ENCODE peak calls at places on chromosomes 13 and 19, in five cellular contexts. A is LNCaP clone FGC; Q is cardiac muscle cell; D is activated CD8-positive, alpha-beta T cell treated with anti-CD3 and anti-CD28 coated beads, Interleukin-2, amount 10 ng/mL, durations not matched to agents 7 days and 5 days; C is CD8-positive, alpha-beta memory T cell. K is an unnamed sample.

GRCh38 chr19:5436101-5436947 is 18.9 kb upstream of the ZNRF4 start:
- DNase-seq in A (no peak), Q (peak), D (no peak), C (no peak), K (no peak)

GRCh38 chr19:1826557-1827521 is 14.8 kb upstream of the ATP8B3 start:
- DNase-seq in A (no peak), Q (peak), D (no peak), C (no peak), K (no peak)

GRCh38 chr19:51531349-51532315 is at the start of gene SIGLEC6:
- DNase-seq in A (no peak), Q (no peak), D (peak), C (no peak), K (no peak)

GRCh38 chr19:52993342-52994178 is 20.2 kb upstream of the ERVV-1 start:
- DNase-seq in A (peak), Q (peak), D (peak), C (peak), K (peak)

GRCh38 chr19:46759817-46760333 is 13.6 kb upstream of the STRN4 start:
- DNase-seq in A (no peak), Q (peak), D (no peak), C (no peak), K (no peak)

GRCh38 chr13:94968040-94968756 is 255.9 kb upstream of the SOX21 start:
- DNase-seq in A (no peak), Q (peak), D (no peak), C (no peak), K (no peak)

GRCh38 chr13:65966991-65967451 is 1263.1 kb downstream of the PCDH9 start:
- DNase-seq in A (peak), Q (peak), D (no peak), C (no peak), K (no peak)

GRCh38 chr13:60727140-60727539 is 330.1 kb downstream of the TDRD3 start:
- DNase-seq in A (no peak), Q (no peak), D (no peak), C (no peak), K (no peak)

GRCh38 chr13:38346764-38347163 is 2.9 kb upstream of the UFM1 start:
- DNase-seq in A (no peak), Q (no peak), D (no peak), C (no peak), K (no peak)

GRCh38 chr19:42226886-42227285 is 6.8 kb downstream of the ZNF526 start:
- DNase-seq in A (no peak), Q (no peak), D (no peak), C (no peak), K (no peak)

GRCh38 chr19:1287622-1288527 is 2.2 kb downstream of the EFNA2 start:
- DNase-seq in A (no peak), Q (no peak), D (no peak), C (no peak), K (no peak)

GRCh38 chr13:33135097-33135496 is 118.9 kb downstream of the KL start:
- DNase-seq in A (no peak), Q (no peak), D (no peak), C (no peak), K (no peak)

GRCh38 chr13:94660695-94661324 is 51.5 kb downstream of the SOX21 start:
- DNase-seq in A (no peak), Q (peak), D (no peak), C (no peak), K (no peak)

GRCh38 chr13:64471916-64472315 is 2758.2 kb downstream of the PCDH9 start:
- DNase-seq in A (no peak), Q (peak), D (no peak), C (no peak), K (no peak)

GRCh38 chr19:16851031-16851712 is 22.0 kb downstream of the SIN3B start:
- DNase-seq in A (no peak), Q (no peak), D (no peak), C (no peak), K (no peak)

GRCh38 chr19:18310966-18311365 is 11.9 kb downstream of the LSM4 start:
- DNase-seq in A (no peak), Q (no peak), D (no peak), C (no peak), K (no peak)

GRCh38 chr19:45142016-45142727 is 18.6 kb downstream of the NKPD1 start:
- DNase-seq in A (no peak), Q (no peak), D (no peak), C (no peak), K (no peak)

GRCh38 chr19:38831142-38831605 is 420 bp downstream of the ECH1 start:
- DNase-seq in A (peak), Q (peak), D (peak), C (no peak), K (peak)

GRCh38 chr13:49295231-49295630 is 47.5 kb downstream of the CDADC1 start:
- DNase-seq in A (no peak), Q (no peak), D (no peak), C (no peak), K (no peak)

GRCh38 chr13:51192348-51192747 is 29.9 kb upstream of the FAM124A start:
- DNase-seq in A (no peak), Q (peak), D (no peak), C (no peak), K (no peak)

GRCh38 chr19:43450545-43450997 is 14.8 kb downstream of the LYPD3 start:
- DNase-seq in A (no peak), Q (peak), D (no peak), C (no peak), K (no peak)

GRCh38 chr19:20968092-20968491 is 45.0 kb downstream of the ZNF85 start:
- DNase-seq in A (no peak), Q (no peak), D (no peak), C (no peak), K (no peak)

GRCh38 chr19:46635920-46636761 is at the start of gene GNG8:
- DNase-seq in A (no peak), Q (no peak), D (no peak), C (no peak), K (no peak)

GRCh38 chr19:14385492-14385891 is 4.2 kb downstream of the ADGRE5 start:
- DNase-seq in A (no peak), Q (no peak), D (no peak), C (no peak), K (no peak)

GRCh38 chr13:113390874-113391497 is 27.1 kb upstream of the GRTP1 start:
- DNase-seq in A (no peak), Q (no peak), D (no peak), C (no peak), K (peak)

K was measured in coronary artery.